ENCODE peak calls at places on chromosomes 7 and 10, in eight cellular contexts. One of them, this sample, is unnamed.

GRCh38 chr10:17669185-17669872 is 25.4 kb downstream of the STAM start:
- DNase-seq in heart right ventricle: no peak
- DNase-seq in Peyer's patch: no peak
- DNase-seq in SK-N-SH: no peak
- DNase-seq in fibroblast of the aortic adventitia: no peak
- DNase-seq in endodermal cell: no peak
- DNase-seq in MCF 10A: no peak
- DNase-seq in HCT116: no peak
- DNase-seq in this sample: no peak

GRCh38 chr7:26440253-26440992 is 148.8 kb downstream of the SNX10 start:
- DNase-seq in heart right ventricle: no peak
- DNase-seq in endodermal cell: no peak
- DNase-seq in SK-N-SH: no peak
- DNase-seq in Peyer's patch: no peak
- DNase-seq in MCF 10A: no peak
- DNase-seq in fibroblast of the aortic adventitia: no peak
- DNase-seq in HCT116: no peak
- DNase-seq in this sample: no peak

GRCh38 chr10:128091636-128092210 is 34.5 kb downstream of the MKI67 start:
- DNase-seq in Peyer's patch: no peak
- DNase-seq in endodermal cell: peak
- DNase-seq in heart right ventricle: no peak
- DNase-seq in MCF 10A: no peak
- DNase-seq in HCT116: no peak
- DNase-seq in fibroblast of the aortic adventitia: no peak
- DNase-seq in SK-N-SH: no peak
- DNase-seq in this sample: no peak

GRCh38 chr7:118182618-118183253 is 1.2 kb upstream of the LSM8 start:
- DNase-seq in Peyer's patch: no peak
- DNase-seq in endodermal cell: no peak
- DNase-seq in MCF 10A: no peak
- DNase-seq in HCT116: no peak
- DNase-seq in fibroblast of the aortic adventitia: no peak
- DNase-seq in SK-N-SH: no peak
- DNase-seq in heart right ventricle: no peak
- DNase-seq in this sample: no peak

GRCh38 chr10:114571316-114571999 is 86.6 kb downstream of the ABLIM1 start:
- DNase-seq in fibroblast of the aortic adventitia: no peak
- DNase-seq in SK-N-SH: no peak
- DNase-seq in MCF 10A: peak
- DNase-seq in HCT116: no peak
- DNase-seq in heart right ventricle: no peak
- DNase-seq in endodermal cell: no peak
- DNase-seq in Peyer's patch: no peak
- DNase-seq in this sample: peak

GRCh38 chr10:45015590-45015989 is 14.9 kb downstream of the ZNF22 start:
- DNase-seq in endodermal cell: no peak
- DNase-seq in SK-N-SH: no peak
- DNase-seq in fibroblast of the aortic adventitia: no peak
- DNase-seq in MCF 10A: no peak
- DNase-seq in HCT116: no peak
- DNase-seq in heart right ventricle: no peak
- DNase-seq in Peyer's patch: no peak
- DNase-seq in this sample: no peak

GRCh38 chr7:117088623-117089199 is 135.4 kb downstream of the ST7 start:
- DNase-seq in endodermal cell: no peak
- DNase-seq in heart right ventricle: no peak
- DNase-seq in MCF 10A: no peak
- DNase-seq in HCT116: no peak
- DNase-seq in Peyer's patch: no peak
- DNase-seq in fibroblast of the aortic adventitia: no peak
- DNase-seq in SK-N-SH: no peak
- DNase-seq in this sample: no peak

GRCh38 chr10:125768217-125768616 is 7.4 kb downstream of the MMP21 start:
- DNase-seq in HCT116: no peak
- DNase-seq in fibroblast of the aortic adventitia: peak
- DNase-seq in SK-N-SH: peak
- DNase-seq in MCF 10A: peak
- DNase-seq in endodermal cell: no peak
- DNase-seq in Peyer's patch: no peak
- DNase-seq in heart right ventricle: no peak
- DNase-seq in this sample: no peak

GRCh38 chr7:47942132-47942531 is 6.1 kb downstream of the PKD1L1 start:
- DNase-seq in heart right ventricle: no peak
- DNase-seq in fibroblast of the aortic adventitia: peak
- DNase-seq in HCT116: no peak
- DNase-seq in Peyer's patch: no peak
- DNase-seq in SK-N-SH: no peak
- DNase-seq in MCF 10A: peak
- DNase-seq in endodermal cell: no peak
- DNase-seq in this sample: no peak

GRCh38 chr10:3776796-3777571 is 8.0 kb downstream of the KLF6 start:
- DNase-seq in HCT116: peak
- DNase-seq in endodermal cell: peak
- DNase-seq in SK-N-SH: no peak
- DNase-seq in Peyer's patch: no peak
- DNase-seq in MCF 10A: peak
- DNase-seq in heart right ventricle: peak
- DNase-seq in fibroblast of the aortic adventitia: peak
- DNase-seq in this sample: peak

GRCh38 chr10:27701971-27702537 is 43.6 kb downstream of the MKX start:
- DNase-seq in HCT116: no peak
- DNase-seq in fibroblast of the aortic adventitia: no peak
- DNase-seq in SK-N-SH: no peak
- DNase-seq in heart right ventricle: no peak
- DNase-seq in endodermal cell: peak
- DNase-seq in MCF 10A: no peak
- DNase-seq in Peyer's patch: no peak
- DNase-seq in this sample: no peak

GRCh38 chr7:46908770-46909169 is 673.1 kb downstream of the TNS3 start:
- DNase-seq in MCF 10A: peak
- DNase-seq in heart right ventricle: no peak
- DNase-seq in HCT116: no peak
- DNase-seq in endodermal cell: no peak
- DNase-seq in Peyer's patch: no peak
- DNase-seq in fibroblast of the aortic adventitia: peak
- DNase-seq in SK-N-SH: no peak
- DNase-seq in this sample: no peak

GRCh38 chr10:80444646-80445319 is 9.3 kb upstream of the TSPAN14 start:
- DNase-seq in heart right ventricle: peak
- DNase-seq in MCF 10A: peak
- DNase-seq in HCT116: no peak
- DNase-seq in endodermal cell: peak
- DNase-seq in Peyer's patch: no peak
- DNase-seq in fibroblast of the aortic adventitia: peak
- DNase-seq in SK-N-SH: peak
- DNase-seq in this sample: peak

GRCh38 chr10:133224861-133225366 is 5.1 kb upstream of the UTF1 start:
- DNase-seq in fibroblast of the aortic adventitia: peak
- DNase-seq in endodermal cell: no peak
- DNase-seq in Peyer's patch: no peak
- DNase-seq in heart right ventricle: no peak
- DNase-seq in MCF 10A: no peak
- DNase-seq in SK-N-SH: no peak
- DNase-seq in HCT116: no peak
- DNase-seq in this sample: no peak

GRCh38 chr7:138756591-138757222 is 41.1 kb upstream of the TMEM213 start:
- DNase-seq in MCF 10A: peak
- DNase-seq in Peyer's patch: no peak
- DNase-seq in fibroblast of the aortic adventitia: peak
- DNase-seq in HCT116: no peak
- DNase-seq in endodermal cell: no peak
- DNase-seq in SK-N-SH: no peak
- DNase-seq in heart right ventricle: no peak
- DNase-seq in this sample: no peak

GRCh38 chr10:118730699-118731456 is 23.9 kb downstream of the CACUL1 start:
- DNase-seq in HCT116: no peak
- DNase-seq in Peyer's patch: no peak
- DNase-seq in heart right ventricle: no peak
- DNase-seq in endodermal cell: no peak
- DNase-seq in MCF 10A: peak
- DNase-seq in fibroblast of the aortic adventitia: no peak
- DNase-seq in SK-N-SH: no peak
- DNase-seq in this sample: no peak

GRCh38 chr10:72812798-72813430 is 80.6 kb upstream of the OIT3 start:
- DNase-seq in endodermal cell: no peak
- DNase-seq in MCF 10A: peak
- DNase-seq in SK-N-SH: no peak
- DNase-seq in heart right ventricle: no peak
- DNase-seq in Peyer's patch: no peak
- DNase-seq in HCT116: peak
- DNase-seq in fibroblast of the aortic adventitia: peak
- DNase-seq in this sample: no peak

GRCh38 chr7:94374231-94374630 is 20.5 kb upstream of the COL1A2 start:
- DNase-seq in Peyer's patch: no peak
- DNase-seq in heart right ventricle: peak
- DNase-seq in HCT116: no peak
- DNase-seq in endodermal cell: peak
- DNase-seq in MCF 10A: peak
- DNase-seq in fibroblast of the aortic adventitia: peak
- DNase-seq in SK-N-SH: no peak
- DNase-seq in this sample: peak

GRCh38 chr7:117036836-117037235 is 83.5 kb downstream of the ST7 start:
- DNase-seq in SK-N-SH: no peak
- DNase-seq in endodermal cell: no peak
- DNase-seq in MCF 10A: no peak
- DNase-seq in Peyer's patch: no peak
- DNase-seq in HCT116: no peak
- DNase-seq in fibroblast of the aortic adventitia: no peak
- DNase-seq in heart right ventricle: no peak
- DNase-seq in this sample: no peak

GRCh38 chr7:713488-714230 is 12.8 kb upstream of the DNAAF5 start:
- DNase-seq in endodermal cell: no peak
- DNase-seq in MCF 10A: no peak
- DNase-seq in HCT116: no peak
- DNase-seq in fibroblast of the aortic adventitia: no peak
- DNase-seq in heart right ventricle: no peak
- DNase-seq in Peyer's patch: no peak
- DNase-seq in SK-N-SH: no peak
- DNase-seq in this sample: no peak

GRCh38 chr10:63331586-63331985 is 134.2 kb downstream of the JMJD1C start:
- DNase-seq in endodermal cell: no peak
- DNase-seq in fibroblast of the aortic adventitia: no peak
- DNase-seq in heart right ventricle: no peak
- DNase-seq in HCT116: no peak
- DNase-seq in SK-N-SH: no peak
- DNase-seq in MCF 10A: peak
- DNase-seq in Peyer's patch: no peak
- DNase-seq in this sample: no peak

GRCh38 chr7:11486271-11486670 is 345.7 kb downstream of the THSD7A start:
- DNase-seq in Peyer's patch: no peak
- DNase-seq in SK-N-SH: no peak
- DNase-seq in MCF 10A: no peak
- DNase-seq in endodermal cell: no peak
- DNase-seq in HCT116: no peak
- DNase-seq in heart right ventricle: no peak
- DNase-seq in fibroblast of the aortic adventitia: no peak
- DNase-seq in this sample: no peak
- TF ChIP-seq CTCF in Peyer's patch: peak
- TF ChIP-seq CTCF in SK-N-SH: no peak
- TF ChIP-seq CTCF in MCF 10A: no peak
- TF ChIP-seq CTCF in endodermal cell: no peak
- TF ChIP-seq CTCF in HCT116: no peak
- TF ChIP-seq CTCF in heart right ventricle: peak
- TF ChIP-seq CTCF in fibroblast of the aortic adventitia: no peak
- TF ChIP-seq CTCF in this sample: no peak

DNA sequence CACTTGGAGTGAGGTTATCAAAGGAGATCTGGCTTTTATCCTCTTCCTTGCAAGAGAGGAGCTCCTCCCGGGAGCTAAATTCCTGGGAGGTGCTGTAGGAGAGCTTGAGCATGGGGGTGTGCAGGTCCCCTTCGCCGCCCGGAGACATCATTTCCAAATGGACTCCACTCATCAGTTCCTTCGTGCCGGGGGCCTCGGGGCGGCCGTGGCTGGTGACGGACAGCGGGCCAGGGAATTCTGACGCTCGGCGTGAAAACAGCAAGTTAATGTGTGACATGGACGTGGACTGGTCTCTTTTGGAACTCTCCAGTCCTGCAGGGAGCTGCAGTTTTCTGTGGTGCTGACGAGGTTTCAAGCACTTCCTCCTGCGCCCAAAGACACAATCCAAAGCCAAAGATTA is 45.7 kb upstream of the NMT2 start:
- DNase-seq in Peyer's patch: no peak
- DNase-seq in fibroblast of the aortic adventitia: no peak
- DNase-seq in endodermal cell: no peak
- DNase-seq in heart right ventricle: no peak
- DNase-seq in SK-N-SH: no peak
- DNase-seq in HCT116: no peak
- DNase-seq in MCF 10A: no peak
- DNase-seq in this sample: no peak
- TF ChIP-seq CTCF in Peyer's patch: no peak
- TF ChIP-seq CTCF in fibroblast of the aortic adventitia: no peak
- TF ChIP-seq CTCF in endodermal cell: no peak
- TF ChIP-seq CTCF in heart right ventricle: no peak
- TF ChIP-seq CTCF in SK-N-SH: no peak
- TF ChIP-seq CTCF in HCT116: no peak
- TF ChIP-seq CTCF in MCF 10A: no peak
- TF ChIP-seq CTCF in this sample: no peak

GRCh38 chr10:61565819-61566560 is 96.7 kb upstream of the CABCOCO1 start:
- DNase-seq in Peyer's patch: no peak
- DNase-seq in heart right ventricle: no peak
- DNase-seq in fibroblast of the aortic adventitia: no peak
- DNase-seq in MCF 10A: no peak
- DNase-seq in SK-N-SH: no peak
- DNase-seq in HCT116: no peak
- DNase-seq in endodermal cell: no peak
- DNase-seq in this sample: no peak

GRCh38 chr10:61564444-61564843 is 98.3 kb upstream of the CABCOCO1 start:
- DNase-seq in fibroblast of the aortic adventitia: no peak
- DNase-seq in endodermal cell: no peak
- DNase-seq in HCT116: no peak
- DNase-seq in MCF 10A: no peak
- DNase-seq in Peyer's patch: no peak
- DNase-seq in heart right ventricle: no peak
- DNase-seq in SK-N-SH: no peak
- DNase-seq in this sample: no peak

DNA sequence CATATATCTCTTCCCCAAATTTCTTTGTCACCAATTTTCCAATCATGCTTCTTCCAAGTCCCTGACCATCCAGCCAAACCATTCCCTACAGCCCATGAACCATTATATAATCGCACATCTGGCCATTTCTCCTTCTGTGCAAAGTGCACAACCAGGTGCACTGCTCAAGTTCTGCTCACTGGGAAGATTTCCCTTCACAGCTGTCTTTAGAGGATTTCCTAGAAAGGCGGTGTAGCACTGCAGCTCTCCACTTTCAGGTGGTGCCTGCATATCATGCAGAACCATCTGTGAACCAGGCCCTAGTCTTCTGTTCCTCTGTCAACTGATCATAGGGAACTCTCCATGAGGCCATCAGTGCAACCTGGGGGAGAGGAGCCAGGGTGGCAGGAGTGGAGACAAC is 95.0 kb upstream of the CABCOCO1 start:
- DNase-seq in endodermal cell: no peak
- DNase-seq in SK-N-SH: no peak
- DNase-seq in Peyer's patch: no peak
- DNase-seq in HCT116: no peak
- DNase-seq in heart right ventricle: no peak
- DNase-seq in fibroblast of the aortic adventitia: no peak
- DNase-seq in MCF 10A: no peak
- DNase-seq in this sample: no peak
- TF ChIP-seq CTCF in endodermal cell: no peak
- TF ChIP-seq CTCF in SK-N-SH: no peak
- TF ChIP-seq CTCF in Peyer's patch: no peak
- TF ChIP-seq CTCF in HCT116: no peak
- TF ChIP-seq CTCF in heart right ventricle: no peak
- TF ChIP-seq CTCF in fibroblast of the aortic adventitia: no peak
- TF ChIP-seq CTCF in MCF 10A: no peak
- TF ChIP-seq CTCF in this sample: no peak

GRCh38 chr10:29324220-29324831 is 35.5 kb downstream of the LYZL1 start:
- DNase-seq in Peyer's patch: no peak
- DNase-seq in SK-N-SH: no peak
- DNase-seq in heart right ventricle: no peak
- DNase-seq in fibroblast of the aortic adventitia: no peak
- DNase-seq in HCT116: no peak
- DNase-seq in endodermal cell: no peak
- DNase-seq in MCF 10A: no peak
- DNase-seq in this sample: no peak
- TF ChIP-seq CTCF in Peyer's patch: no peak
- TF ChIP-seq CTCF in SK-N-SH: no peak
- TF ChIP-seq CTCF in heart right ventricle: no peak
- TF ChIP-seq CTCF in fibroblast of the aortic adventitia: no peak
- TF ChIP-seq CTCF in HCT116: no peak
- TF ChIP-seq CTCF in endodermal cell: no peak
- TF ChIP-seq CTCF in MCF 10A: no peak
- TF ChIP-seq CTCF in this sample: no peak